ENCODE peak calls at places on chromosomes 4 and X, in nine cellular contexts. One of them, this sample, is unnamed.

GRCh38 chrX:10239611-10240064 is 82.9 kb downstream of the CLCN4 start:
- DNase-seq in IMR-90: peak
- DNase-seq in pancreas: no peak
- DNase-seq in heart left ventricle: no peak
- DNase-seq in GM12865: no peak
- DNase-seq in heart right ventricle: no peak
- DNase-seq in lung: no peak
- DNase-seq in left lung: no peak
- DNase-seq in astrocyte of the spinal cord: peak
- DNase-seq in this sample: peak

GRCh38 chr4:123892368-123892961 is 495.9 kb downstream of the SPRY1 start:
- DNase-seq in lung: no peak
- DNase-seq in heart right ventricle: no peak
- DNase-seq in IMR-90: peak
- DNase-seq in pancreas: no peak
- DNase-seq in GM12865: no peak
- DNase-seq in left lung: no peak
- DNase-seq in astrocyte of the spinal cord: no peak
- DNase-seq in heart left ventricle: no peak
- DNase-seq in this sample: peak

GRCh38 chrX:105273326-105273725 is 52.8 kb upstream of the TEX13A start:
- DNase-seq in pancreas: no peak
- DNase-seq in heart left ventricle: no peak
- DNase-seq in GM12865: no peak
- DNase-seq in left lung: no peak
- DNase-seq in heart right ventricle: no peak
- DNase-seq in lung: no peak
- DNase-seq in IMR-90: no peak
- DNase-seq in astrocyte of the spinal cord: no peak
- DNase-seq in this sample: no peak

GRCh38 chr4:67575889-67576329 is 17.4 kb downstream of the STAP1 start:
- DNase-seq in GM12865: peak
- DNase-seq in pancreas: no peak
- DNase-seq in IMR-90: no peak
- DNase-seq in lung: no peak
- DNase-seq in left lung: no peak
- DNase-seq in heart right ventricle: no peak
- DNase-seq in astrocyte of the spinal cord: no peak
- DNase-seq in heart left ventricle: no peak
- DNase-seq in this sample: no peak

GRCh38 chr4:161256716-161257115 is 907.1 kb downstream of the FSTL5 start:
- DNase-seq in GM12865: peak
- DNase-seq in heart left ventricle: no peak
- DNase-seq in IMR-90: no peak
- DNase-seq in astrocyte of the spinal cord: no peak
- DNase-seq in heart right ventricle: no peak
- DNase-seq in lung: no peak
- DNase-seq in pancreas: no peak
- DNase-seq in left lung: no peak
- DNase-seq in this sample: no peak

GRCh38 chr4:92303621-92304027 is at the start of gene GRID2:
- DNase-seq in GM12865: no peak
- DNase-seq in lung: no peak
- DNase-seq in heart left ventricle: no peak
- DNase-seq in heart right ventricle: peak
- DNase-seq in astrocyte of the spinal cord: peak
- DNase-seq in pancreas: no peak
- DNase-seq in IMR-90: peak
- DNase-seq in left lung: no peak
- DNase-seq in this sample: peak

GRCh38 chr4:53378171-53378482 is 686 bp downstream of the FIP1L1 start:
- DNase-seq in GM12865: no peak
- DNase-seq in astrocyte of the spinal cord: peak
- DNase-seq in left lung: no peak
- DNase-seq in IMR-90: no peak
- DNase-seq in heart right ventricle: no peak
- DNase-seq in lung: no peak
- DNase-seq in pancreas: no peak
- DNase-seq in heart left ventricle: no peak
- DNase-seq in this sample: no peak

GRCh38 chrX:70088791-70089190 is 26.5 kb downstream of the OTUD6A start:
- DNase-seq in astrocyte of the spinal cord: no peak
- DNase-seq in GM12865: no peak
- DNase-seq in left lung: no peak
- DNase-seq in IMR-90: no peak
- DNase-seq in heart right ventricle: no peak
- DNase-seq in lung: no peak
- DNase-seq in heart left ventricle: no peak
- DNase-seq in pancreas: no peak
- DNase-seq in this sample: no peak

GRCh38 chr4:182429896-182430295 is 186.7 kb downstream of the TENM3 start:
- DNase-seq in GM12865: no peak
- DNase-seq in lung: no peak
- DNase-seq in astrocyte of the spinal cord: no peak
- DNase-seq in left lung: no peak
- DNase-seq in pancreas: no peak
- DNase-seq in IMR-90: no peak
- DNase-seq in heart right ventricle: no peak
- DNase-seq in heart left ventricle: no peak
- DNase-seq in this sample: no peak

GRCh38 chr4:30619679-30620078 is 100.5 kb upstream of the PCDH7 start:
- DNase-seq in astrocyte of the spinal cord: peak
- DNase-seq in heart right ventricle: no peak
- DNase-seq in GM12865: peak
- DNase-seq in left lung: no peak
- DNase-seq in lung: no peak
- DNase-seq in pancreas: no peak
- DNase-seq in heart left ventricle: no peak
- DNase-seq in IMR-90: no peak
- DNase-seq in this sample: no peak

GRCh38 chr4:86990510-86990909 is 55.7 kb downstream of the AFF1 start:
- DNase-seq in astrocyte of the spinal cord: no peak
- DNase-seq in GM12865: no peak
- DNase-seq in heart right ventricle: no peak
- DNase-seq in heart left ventricle: no peak
- DNase-seq in IMR-90: no peak
- DNase-seq in lung: no peak
- DNase-seq in left lung: no peak
- DNase-seq in pancreas: no peak
- DNase-seq in this sample: no peak

GRCh38 chr4:66766557-66766956 is 778.7 kb downstream of the CENPC start:
- DNase-seq in heart left ventricle: no peak
- DNase-seq in astrocyte of the spinal cord: no peak
- DNase-seq in lung: no peak
- DNase-seq in pancreas: no peak
- DNase-seq in left lung: no peak
- DNase-seq in heart right ventricle: no peak
- DNase-seq in GM12865: no peak
- DNase-seq in IMR-90: no peak
- DNase-seq in this sample: no peak

GRCh38 chrX:153653556-153653955 is 6.6 kb downstream of the DUSP9 start:
- DNase-seq in astrocyte of the spinal cord: no peak
- DNase-seq in lung: no peak
- DNase-seq in IMR-90: no peak
- DNase-seq in GM12865: no peak
- DNase-seq in heart right ventricle: no peak
- DNase-seq in left lung: no peak
- DNase-seq in pancreas: no peak
- DNase-seq in heart left ventricle: no peak
- DNase-seq in this sample: no peak

GRCh38 chr4:84366111-84366510 is 133.0 kb downstream of the NKX6-1 start:
- DNase-seq in lung: no peak
- DNase-seq in GM12865: no peak
- DNase-seq in left lung: no peak
- DNase-seq in astrocyte of the spinal cord: no peak
- DNase-seq in pancreas: no peak
- DNase-seq in heart right ventricle: no peak
- DNase-seq in IMR-90: no peak
- DNase-seq in heart left ventricle: no peak
- DNase-seq in this sample: no peak

GRCh38 chr4:97370581-97370980 is 772.7 kb downstream of the STPG2 start:
- DNase-seq in lung: no peak
- DNase-seq in left lung: no peak
- DNase-seq in astrocyte of the spinal cord: peak
- DNase-seq in GM12865: no peak
- DNase-seq in heart right ventricle: no peak
- DNase-seq in pancreas: no peak
- DNase-seq in heart left ventricle: no peak
- DNase-seq in IMR-90: no peak
- DNase-seq in this sample: no peak

GRCh38 chr4:86895692-86896488 is 3.7 kb upstream of the C4orf36 start:
- DNase-seq in GM12865: peak
- DNase-seq in lung: no peak
- DNase-seq in left lung: no peak
- DNase-seq in heart left ventricle: peak
- DNase-seq in IMR-90: peak
- DNase-seq in heart right ventricle: no peak
- DNase-seq in astrocyte of the spinal cord: peak
- DNase-seq in pancreas: no peak
- DNase-seq in this sample: peak

GRCh38 chrX:110086162-110086915 is 83.4 kb downstream of the TMEM164 start:
- DNase-seq in lung: no peak
- DNase-seq in heart right ventricle: no peak
- DNase-seq in heart left ventricle: no peak
- DNase-seq in IMR-90: peak
- DNase-seq in left lung: no peak
- DNase-seq in pancreas: no peak
- DNase-seq in astrocyte of the spinal cord: peak
- DNase-seq in GM12865: no peak
- DNase-seq in this sample: peak

GRCh38 chrX:108022491-108023089 is 22.3 kb upstream of the VSIG1 start:
- DNase-seq in heart left ventricle: no peak
- DNase-seq in pancreas: no peak
- DNase-seq in lung: no peak
- DNase-seq in heart right ventricle: no peak
- DNase-seq in GM12865: no peak
- DNase-seq in astrocyte of the spinal cord: no peak
- DNase-seq in IMR-90: peak
- DNase-seq in left lung: no peak
- DNase-seq in this sample: peak

GRCh38 chr4:122762520-122762919 is 30.0 kb downstream of the BBS12 start:
- DNase-seq in IMR-90: no peak
- DNase-seq in pancreas: no peak
- DNase-seq in lung: no peak
- DNase-seq in GM12865: peak
- DNase-seq in astrocyte of the spinal cord: no peak
- DNase-seq in heart left ventricle: no peak
- DNase-seq in heart right ventricle: no peak
- DNase-seq in left lung: no peak
- DNase-seq in this sample: no peak

DNA sequence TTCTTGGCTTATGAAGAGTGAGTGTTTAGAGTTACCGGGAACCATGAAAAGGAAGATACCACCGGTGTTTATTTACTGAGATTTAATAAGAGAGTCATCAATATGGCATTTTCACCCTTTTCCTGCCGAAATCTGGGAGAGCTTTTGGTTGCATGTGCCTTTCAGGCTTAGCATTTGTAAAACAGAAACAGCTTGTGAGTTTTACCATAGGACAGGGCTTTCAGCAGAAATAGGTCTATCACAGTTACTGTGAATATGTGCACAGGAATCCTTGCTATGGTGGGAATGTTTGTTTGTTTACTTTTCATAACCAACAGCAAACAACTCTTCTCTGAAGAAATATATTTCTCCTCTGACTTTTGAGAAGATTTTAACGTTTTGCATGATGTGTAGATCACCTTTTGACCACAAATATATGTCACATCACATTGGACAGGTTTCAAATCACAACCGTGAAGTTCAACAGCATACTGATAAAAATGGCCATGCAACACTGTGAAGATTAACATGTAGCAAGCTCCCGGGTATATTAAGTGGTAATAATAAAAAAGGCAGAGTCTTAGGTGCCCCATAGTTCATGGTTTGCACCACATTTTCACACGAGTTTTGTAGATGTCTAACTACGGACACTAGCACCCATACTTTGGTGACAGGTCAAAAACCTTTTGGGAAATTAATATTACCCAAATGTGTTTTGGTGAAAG is 21.3 kb downstream of the ARHGAP24 start:
- DNase-seq in left lung: no peak
- DNase-seq in astrocyte of the spinal cord: peak
- DNase-seq in lung: no peak
- DNase-seq in pancreas: no peak
- DNase-seq in heart right ventricle: no peak
- DNase-seq in heart left ventricle: no peak
- DNase-seq in GM12865: no peak
- DNase-seq in IMR-90: no peak
- DNase-seq in this sample: peak
- H3K4me3 ChIP-seq in left lung: no peak
- H3K4me3 ChIP-seq in astrocyte of the spinal cord: no peak
- H3K4me3 ChIP-seq in lung: no peak
- H3K4me3 ChIP-seq in pancreas: no peak
- H3K4me3 ChIP-seq in heart right ventricle: no peak
- H3K4me3 ChIP-seq in heart left ventricle: no peak
- H3K4me3 ChIP-seq in GM12865: no peak
- H3K4me3 ChIP-seq in IMR-90: no peak
- H3K4me3 ChIP-seq in this sample: peak

GRCh38 chr4:168771251-168771650 is 238.8 kb downstream of the CBR4 start:
- DNase-seq in GM12865: no peak
- DNase-seq in left lung: no peak
- DNase-seq in IMR-90: no peak
- DNase-seq in heart right ventricle: no peak
- DNase-seq in heart left ventricle: no peak
- DNase-seq in astrocyte of the spinal cord: no peak
- DNase-seq in pancreas: no peak
- DNase-seq in lung: no peak
- DNase-seq in this sample: no peak
- TF ChIP-seq CTCF in GM12865: no peak
- TF ChIP-seq CTCF in left lung: no peak
- TF ChIP-seq CTCF in IMR-90: no peak
- TF ChIP-seq CTCF in heart right ventricle: no peak
- TF ChIP-seq CTCF in heart left ventricle: no peak
- TF ChIP-seq CTCF in astrocyte of the spinal cord: no peak
- TF ChIP-seq CTCF in pancreas: no peak
- TF ChIP-seq CTCF in lung: no peak
- TF ChIP-seq CTCF in this sample: no peak

GRCh38 chrX:47936224-47936939 is 67.4 kb downstream of the ZNF182 start:
- DNase-seq in heart right ventricle: no peak
- DNase-seq in heart left ventricle: no peak
- DNase-seq in IMR-90: no peak
- DNase-seq in lung: no peak
- DNase-seq in left lung: no peak
- DNase-seq in astrocyte of the spinal cord: no peak
- DNase-seq in pancreas: no peak
- DNase-seq in GM12865: no peak
- DNase-seq in this sample: no peak
- H3K4me3 ChIP-seq in heart right ventricle: no peak
- H3K4me3 ChIP-seq in heart left ventricle: peak
- H3K4me3 ChIP-seq in IMR-90: no peak
- H3K4me3 ChIP-seq in lung: no peak
- H3K4me3 ChIP-seq in left lung: no peak
- H3K4me3 ChIP-seq in astrocyte of the spinal cord: no peak
- H3K4me3 ChIP-seq in pancreas: no peak
- H3K4me3 ChIP-seq in GM12865: no peak
- H3K4me3 ChIP-seq in this sample: no peak

DNA sequence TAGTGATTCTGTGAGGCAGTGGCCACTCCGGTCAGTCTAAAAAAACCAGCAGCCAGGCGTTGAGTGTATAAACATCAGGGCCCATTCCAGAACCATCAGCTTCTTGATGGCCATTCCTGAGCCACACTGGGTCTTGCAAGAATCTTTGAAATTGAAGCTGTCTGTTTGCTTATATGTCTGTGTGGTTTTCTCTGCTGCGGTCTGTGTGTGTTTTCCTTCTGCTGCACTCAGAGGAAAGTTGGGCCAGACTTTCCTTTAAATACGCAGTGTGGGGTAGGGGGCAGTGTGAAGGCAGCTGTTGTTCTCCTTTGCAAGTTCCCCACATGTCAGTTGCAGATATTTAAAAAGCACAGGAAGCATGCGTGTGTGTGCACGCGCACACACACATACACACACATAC is 32.2 kb downstream of the CCKAR start:
- DNase-seq in astrocyte of the spinal cord: peak
- DNase-seq in left lung: no peak
- DNase-seq in heart right ventricle: no peak
- DNase-seq in pancreas: no peak
- DNase-seq in IMR-90: peak
- DNase-seq in GM12865: no peak
- DNase-seq in heart left ventricle: no peak
- DNase-seq in lung: no peak
- DNase-seq in this sample: no peak
- TF ChIP-seq CTCF in astrocyte of the spinal cord: peak
- TF ChIP-seq CTCF in left lung: no peak
- TF ChIP-seq CTCF in heart right ventricle: no peak
- TF ChIP-seq CTCF in pancreas: no peak
- TF ChIP-seq CTCF in IMR-90: peak
- TF ChIP-seq CTCF in GM12865: no peak
- TF ChIP-seq CTCF in heart left ventricle: no peak
- TF ChIP-seq CTCF in lung: no peak
- TF ChIP-seq CTCF in this sample: no peak